ENCODE peak calls at places on chromosomes 12 and 14, in six cellular contexts. Y is thyroid gland, G is heart left ventricle, D is uterus, C is mucosa of descending colon, Z is BJ. X is an unnamed sample.

GRCh38 chr12:117064049-117064448 is 35.2 kb downstream of the TESC start:
- DNase-seq in Y (no peak), G (no peak), D (no peak), C (no peak), Z (no peak), X (no peak)

GRCh38 chr12:4545195-4545594 is 6.5 kb downstream of the RAD51AP1 start:
- DNase-seq in Y (no peak), G (no peak), D (no peak), C (no peak), Z (no peak), X (no peak)

GRCh38 chr12:5872745-5873144 is 72.3 kb downstream of the ANO2 start:
- DNase-seq in Y (no peak), G (no peak), D (no peak), C (no peak), Z (no peak), X (no peak)

GRCh38 chr14:37587881-37588666 is 7.0 kb downstream of the FOXA1 start:
- DNase-seq in Y (no peak), G (no peak), D (no peak), C (no peak), Z (no peak), X (no peak)

GRCh38 chr14:96398432-96398831 is 6.5 kb downstream of the AK7 start:
- DNase-seq in Y (no peak), G (no peak), D (no peak), C (no peak), Z (no peak), X (no peak)

GRCh38 chr12:84772281-84772680 is 140.3 kb downstream of the SLC6A15 start:
- DNase-seq in Y (no peak), G (no peak), D (no peak), C (no peak), Z (no peak), X (no peak)

GRCh38 chr12:127108360-127109215 is 1158.4 kb upstream of the TMEM132C start:
- DNase-seq in Y (peak; percentile 53), G (peak; percentile 39), D (no peak), C (no peak), Z (peak; percentile 8), X (peak; percentile 23)

GRCh38 chr12:4069046-4070010 is 196.1 kb upstream of the PARP11 start:
- DNase-seq in Y (no peak), G (no peak), D (no peak), C (no peak), Z (no peak), X (no peak)

GRCh38 chr12:113322353-113322752 is 12.6 kb downstream of the SLC8B1 start:
- DNase-seq in Y (no peak), G (no peak), D (no peak), C (no peak), Z (peak; percentile 32), X (no peak)

GRCh38 chr14:21923820-21924219 is 250.2 kb upstream of the OR4E1 start:
- DNase-seq in Y (no peak), G (no peak), D (no peak), C (no peak), Z (no peak), X (no peak)

GRCh38 chr14:100955201-100955600 is 51.7 kb upstream of the RTL1 start:
- DNase-seq in Y (no peak), G (no peak), D (no peak), C (no peak), Z (peak; percentile 16), X (no peak)

GRCh38 chr14:76977793-76978730 is 50.4 kb downstream of the IRF2BPL start:
- DNase-seq in Y (peak; percentile 77), G (peak; percentile 77), D (peak; percentile 83), C (peak; percentile 82), Z (no peak), X (no peak)

GRCh38 chr14:89085154-89086059 is 261.0 kb downstream of the TTC8 start:
- DNase-seq in Y (peak; percentile 4), G (no peak), D (no peak), C (no peak), Z (no peak), X (no peak)

GRCh38 chr12:92469837-92470236 is 233.0 kb upstream of the PLEKHG7 start:
- DNase-seq in Y (peak; percentile 34), G (peak; percentile 89), D (no peak), C (no peak), Z (no peak), X (no peak)

GRCh38 chr12:79327465-79327864 is 363.3 kb downstream of the PAWR start:
- DNase-seq in Y (no peak), G (no peak), D (no peak), C (no peak), Z (no peak), X (no peak)

GRCh38 chr12:79326663-79327062 is 364.1 kb downstream of the PAWR start:
- DNase-seq in Y (no peak), G (no peak), D (no peak), C (no peak), Z (no peak), X (no peak)

GRCh38 chr12:79329933-79330332 is 360.8 kb downstream of the PAWR start:
- DNase-seq in Y (no peak), G (no peak), D (no peak), C (no peak), Z (peak; percentile 51), X (no peak)

GRCh38 chr12:79324571-79324970 is 366.2 kb downstream of the PAWR start:
- DNase-seq in Y (no peak), G (no peak), D (no peak), C (no peak), Z (no peak), X (no peak)

GRCh38 chr12:79326225-79326624 is 364.5 kb downstream of the PAWR start:
- DNase-seq in Y (no peak), G (no peak), D (no peak), C (no peak), Z (no peak), X (no peak)
- H3K36me3 ChIP-seq in Y (no peaks in the 10 kb centered on the region), G (no peaks in the 10 kb centered on the region), D (no peaks in the 10 kb centered on the region), C (no peaks in the 10 kb centered on the region), Z (no peaks in the 10 kb centered on the region), X (peaks cover 82% of the 10 kb centered on the region)

GRCh38 chr12:132123970-132124765 is 20.0 kb downstream of the DDX51 start:
- DNase-seq in Y (no peak), G (no peak), D (no peak), C (peak; percentile 2), Z (no peak), X (no peak)

GRCh38 chr12:132117558-132117875 is 26.6 kb downstream of the DDX51 start:
- DNase-seq in Y (no peak), G (no peak), D (no peak), C (no peak), Z (no peak), X (peak; percentile 70)

GRCh38 chr12:132118876-132119275 is 25.2 kb downstream of the DDX51 start:
- DNase-seq in Y (no peak), G (no peak), D (no peak), C (no peak), Z (no peak), X (no peak)

GRCh38 chr12:132124766-132125425 is 19.2 kb downstream of the DDX51 start:
- DNase-seq in Y (no peak), G (no peak), D (no peak), C (no peak), Z (no peak), X (no peak)

GRCh38 chr12:132121283-132121682 is 22.8 kb downstream of the DDX51 start:
- DNase-seq in Y (no peak), G (no peak), D (no peak), C (no peak), Z (no peak), X (no peak)
- H3K36me3 ChIP-seq in Y (peaks cover 18% of the 10 kb centered on the region), G (peaks cover 14% of the 10 kb centered on the region), D (no peaks in the 10 kb centered on the region), C (no peaks in the 10 kb centered on the region), Z (peaks cover 19% of the 10 kb centered on the region), X (peaks cover 24% of the 10 kb centered on the region)

DNA sequence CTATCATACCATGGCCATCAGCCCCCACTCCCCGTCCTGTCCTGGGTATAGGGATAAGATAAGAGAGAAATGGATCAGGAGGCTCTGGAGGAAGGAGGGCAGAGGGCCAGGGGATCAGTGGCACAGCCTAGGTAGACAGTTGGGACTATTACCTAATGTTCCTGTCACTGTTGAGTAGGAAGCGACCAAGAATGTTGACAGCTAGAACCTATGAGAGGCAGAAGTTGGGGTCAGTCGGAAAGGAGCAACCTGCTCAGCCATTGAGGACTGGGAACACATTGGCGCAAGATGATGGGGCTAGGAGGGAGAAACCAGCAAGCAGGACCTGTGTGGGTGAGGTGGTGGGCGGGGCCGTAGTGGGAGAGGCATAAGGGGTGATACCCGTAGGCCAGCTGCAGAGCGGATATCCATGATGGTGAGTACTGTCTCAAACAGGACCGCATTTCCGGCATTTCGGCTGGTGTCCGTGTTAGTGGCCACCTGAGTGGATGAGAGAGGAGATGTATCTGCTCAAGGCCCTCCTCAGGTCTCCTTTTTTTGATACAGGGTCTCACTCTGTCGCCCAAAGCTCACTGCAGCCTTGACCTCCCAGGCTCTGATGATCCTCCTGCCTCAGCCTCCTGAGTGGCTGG is 3.3 kb downstream of the AP1G2 start:
- DNase-seq in Y (no peak), G (no peak), D (no peak), C (no peak), Z (no peak), X (no peak)
- H3K36me3 ChIP-seq in Y (peaks cover 19% of the 10 kb centered on the region), G (no peaks in the 10 kb centered on the region), D (no peaks in the 10 kb centered on the region), C (peaks cover 4% of the 10 kb centered on the region), Z (peaks cover 6% of the 10 kb centered on the region), X (peaks cover 6% of the 10 kb centered on the region)

GRCh38 chr14:80300351-80300750 is 89.0 kb upstream of the DIO2 start:
- DNase-seq in Y (no peak), G (no peak), D (no peak), C (no peak), Z (no peak), X (no peak)
- H3K36me3 ChIP-seq in Y (no peaks in the 10 kb centered on the region), G (no peaks in the 10 kb centered on the region), D (no peaks in the 10 kb centered on the region), C (no peaks in the 10 kb centered on the region), Z (no peaks in the 10 kb centered on the region), X (no peaks in the 10 kb centered on the region)

GRCh38 chr14:34851395-34851794 is 23.8 kb downstream of the BAZ1A start:
- DNase-seq in Y (no peak), G (no peak), D (no peak), C (no peak), Z (no peak), X (no peak)
- H3K36me3 ChIP-seq in Y (no peaks in the 10 kb centered on the region), G (no peaks in the 10 kb centered on the region), D (no peaks in the 10 kb centered on the region), C (no peaks in the 10 kb centered on the region), Z (no peaks in the 10 kb centered on the region), X (peaks cover 53% of the 10 kb centered on the region)

DNA sequence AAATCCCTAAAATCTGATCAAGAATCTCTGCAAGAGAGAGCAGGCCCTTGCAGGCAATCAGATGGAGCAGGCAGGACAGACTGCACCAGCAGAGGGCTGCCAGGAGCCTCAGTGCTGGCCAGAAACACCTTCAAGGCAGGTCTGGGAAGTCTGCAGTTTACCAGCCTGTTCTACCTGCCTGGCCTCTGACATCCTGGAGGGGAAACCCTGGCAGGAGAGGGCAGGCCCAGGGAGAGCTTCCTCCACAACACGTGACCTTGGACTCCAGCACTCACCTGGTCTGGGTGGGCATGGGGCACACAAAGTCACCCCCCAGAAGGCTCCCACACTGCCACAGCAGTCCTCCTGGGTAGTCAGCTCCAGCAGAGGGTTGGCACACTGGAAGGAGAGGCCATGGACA is 56.0 kb downstream of the ISCA2 start:
- DNase-seq in Y (peak; percentile 66), G (no peak), D (no peak), C (no peak), Z (no peak), X (no peak)
- H3K36me3 ChIP-seq in Y (no peaks in the 10 kb centered on the region), G (peaks cover 7% of the 10 kb centered on the region), D (no peaks in the 10 kb centered on the region), C (no peaks in the 10 kb centered on the region), Z (peaks cover 5% of the 10 kb centered on the region), X (no peaks in the 10 kb centered on the region)

X was measured in BE2C.